ENCODE peak calls at places on chromosomes 12 and 14, in five cellular contexts. J is K562, F is body of pancreas, Q is transverse colon, B is fibroblast of lung. X is an unnamed sample. For H3K36me3, the result is how much of the 10 kb centered on the place peaks cover.

GRCh38 chr14:100994082-100994481 is 90.6 kb upstream of the RTL1 start:
- DNase-seq in B (peak), J (no peak), F (no peak), Q (no peak), X (no peak)

GRCh38 chr12:23356440-23356839 is 593.0 kb downstream of the SOX5 start:
- DNase-seq in B (no peak), F (no peak), Q (no peak), J (no peak), X (no peak)

GRCh38 chr14:103260629-103261124 is 73.4 kb upstream of the EIF5 start:
- DNase-seq in B (peak), F (peak), Q (peak), J (peak), X (no peak)

GRCh38 chr14:97379091-97379531 is 581.9 kb downstream of the VRK1 start:
- DNase-seq in Q (peak), B (no peak), J (no peak), F (no peak), X (no peak)

GRCh38 chr12:52247622-52248540 is 14.8 kb downstream of the KRT7 start:
- DNase-seq in Q (no peak), J (no peak), F (no peak), B (no peak), X (no peak)

GRCh38 chr14:57692671-57693070 is 173.2 kb downstream of the SLC35F4 start:
- DNase-seq in Q (no peak), J (peak), F (no peak), B (peak), X (peak)

GRCh38 chr14:104545151-104545931 is 34.2 kb upstream of the C14orf180 start:
- DNase-seq in Q (no peak), F (no peak), B (peak), J (no peak), X (no peak)

GRCh38 chr12:131378176-131378842 is 332.6 kb upstream of the SFSWAP start:
- DNase-seq in J (no peak), Q (no peak), F (no peak), B (no peak), X (no peak)

GRCh38 chr14:94049625-94050023 is 23.5 kb downstream of the OTUB2 start:
- DNase-seq in Q (no peak), B (no peak), F (peak), J (no peak), X (no peak)

GRCh38 chr12:51907864-51908425 is 641 bp downstream of the ACVRL1 start:
- DNase-seq in B (no peak), F (no peak), Q (no peak), J (no peak), X (no peak)

GRCh38 chr14:63504628-63505027 is 38.5 kb downstream of the PPP2R5E start:
- DNase-seq in J (no peak), Q (no peak), B (no peak), F (no peak), X (no peak)

GRCh38 chr14:74988131-74988530 is 14.6 kb upstream of the EIF2B2 start:
- DNase-seq in F (no peak), B (peak), Q (no peak), J (no peak), X (peak)

GRCh38 chr12:15227004-15227679 is 5.9 kb upstream of the RERG start:
- DNase-seq in F (peak), J (peak), B (peak), Q (peak), X (peak)

GRCh38 chr14:105974902-105975301 is 448.5 kb downstream of the TMEM121 start:
- DNase-seq in B (no peak), J (peak), Q (peak), F (no peak), X (no peak)

GRCh38 chr14:73457935-73458218 is 469 bp downstream of the NUMB start:
- DNase-seq in F (no peak), Q (peak), J (no peak), B (no peak), X (no peak)

GRCh38 chr14:54653764-54654469 is 87.0 kb downstream of the SAMD4A start:
- DNase-seq in J (no peak), Q (peak), F (peak), B (peak), X (no peak)

DNA sequence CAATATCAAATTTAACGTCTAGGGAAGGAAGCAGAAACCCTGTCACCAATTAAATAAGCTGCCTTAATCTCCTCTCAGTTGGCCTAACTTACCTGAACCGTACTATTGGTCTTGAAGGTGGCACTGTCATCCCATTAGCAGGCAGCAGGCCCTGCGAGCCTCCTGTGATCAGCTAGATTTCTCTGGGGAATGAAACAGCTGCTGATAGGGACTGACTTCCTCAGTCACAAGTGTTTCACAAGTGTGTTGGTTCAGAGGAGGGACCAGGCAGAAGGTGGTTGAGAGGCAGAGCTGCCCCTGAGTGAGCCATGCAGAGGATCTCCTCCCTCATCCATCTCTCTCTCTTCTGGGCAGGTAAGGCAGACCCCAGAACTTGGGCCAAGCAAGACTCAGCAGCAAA is 166.8 kb downstream of the DAD1 start:
- DNase-seq in B (no peak), J (no peak), Q (no peak), F (peak), X (no peak)
- H3K36me3 ChIP-seq in B (under half), J (under half), Q (under half), F (under half), X (under half)

DNA sequence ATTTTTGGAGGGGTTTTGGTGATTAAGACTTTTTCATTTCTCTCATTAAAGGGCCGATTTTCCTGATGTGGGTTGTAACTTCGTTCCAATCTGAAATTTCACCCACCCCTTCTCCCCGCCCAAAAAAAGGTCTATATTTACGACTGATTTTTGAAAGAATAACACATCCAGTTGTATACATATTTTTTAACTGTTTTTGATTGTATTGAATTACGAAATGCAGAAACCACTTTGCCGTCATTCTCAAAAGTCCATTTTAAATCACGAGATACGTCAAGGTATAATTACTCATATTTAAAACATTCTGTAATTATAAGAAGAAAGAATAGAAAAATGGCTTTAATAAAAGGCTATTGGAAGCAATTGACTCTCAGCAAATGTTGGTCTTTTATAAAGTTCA is 520.7 kb downstream of the MED13L start:
- DNase-seq in Q (no peak), F (no peak), J (no peak), B (no peak), X (no peak)
- H3K4me3 ChIP-seq in Q (no peak), F (no peak), J (no peak), B (peak), X (no peak)

GRCh38 chr12:65123435-65124063 is 2.4 kb upstream of the WIF1 start:
- DNase-seq in Q (no peak), J (peak), F (peak), B (peak), X (peak)
- TF ChIP-seq CTCF in Q (peak), J (peak), F (peak), B (peak), X (peak)

GRCh38 chr12:128859311-128859710 is 6.0 kb downstream of the GLT1D1 start:
- DNase-seq in B (no peak), J (no peak), F (no peak), Q (no peak), X (no peak)

GRCh38 chr12:128853321-128854197 is at the start of gene GLT1D1:
- DNase-seq in J (no peak), Q (no peak), F (no peak), B (no peak), X (peak)

GRCh38 chr12:128856791-128857078 is 3.5 kb downstream of the GLT1D1 start:
- DNase-seq in J (no peak), F (no peak), B (no peak), Q (no peak), X (no peak)

GRCh38 chr12:128857173-128857770 is 4.0 kb downstream of the GLT1D1 start:
- DNase-seq in Q (no peak), J (no peak), F (peak), B (no peak), X (no peak)

DNA sequence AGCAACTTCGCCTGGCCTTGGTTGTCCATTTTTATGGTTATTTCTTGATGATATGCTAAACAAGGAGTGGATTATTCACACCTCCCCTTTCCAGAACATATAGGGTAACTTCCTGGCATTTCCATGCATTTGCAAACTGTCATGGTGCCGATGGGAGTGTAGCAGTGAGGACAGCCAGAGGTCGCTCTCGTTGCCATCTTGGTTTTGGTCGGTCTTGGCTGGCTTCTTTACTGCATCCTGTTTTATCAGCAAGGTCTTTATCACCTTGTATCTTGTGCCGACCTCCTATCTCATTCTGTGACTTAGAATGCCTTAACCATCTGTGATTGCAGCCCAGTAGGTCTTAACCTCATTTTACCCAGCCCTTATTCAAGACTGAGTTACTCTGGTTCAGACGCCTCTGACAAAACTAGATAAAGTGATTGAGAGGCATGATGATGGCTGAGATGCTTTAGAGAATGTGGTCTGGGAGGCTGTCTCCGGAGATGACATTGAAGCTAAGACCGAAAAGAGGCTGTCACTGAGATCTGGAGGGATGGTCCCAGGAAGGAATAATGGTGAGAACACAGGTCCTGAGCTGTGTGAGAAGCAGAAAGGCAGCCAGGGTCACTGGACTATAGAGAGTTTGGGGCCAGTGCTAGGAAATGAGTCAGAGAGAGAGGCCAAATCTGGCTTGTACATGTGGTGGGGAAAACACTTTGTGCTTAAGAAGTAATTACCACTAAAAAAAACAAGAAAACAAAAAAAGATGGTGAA is 2.9 kb downstream of the GLT1D1 start:
- DNase-seq in B (no peak), J (no peak), Q (no peak), F (no peak), X (no peak)
- H3K36me3 ChIP-seq in B (under half), J (under half), Q (under half), F (under half), X (under half)